ENCODE peak calls at places on chromosomes 11 and 22, in ten cellular contexts. D, V, I, P, C, G, R, J, T and B are unnamed samples.
A peak's percentile ranks its signal among the peaks of the same experiment; 100 is the strongest.

GRCh38 chr22:50218153-50218995 is 17.6 kb downstream of the SELENOO start:
- DNase-seq in T (no peak), D (no peak), C (no peak), R (no peak), G (peak; percentile 38), J (peak; percentile 47), I (no peak), V (no peak), P (no peak), B (no peak)

GRCh38 chr11:123628936-123629683 is 25.3 kb downstream of the SCN3B start:
- DNase-seq in I (no peak), R (peak; percentile 65), V (peak; percentile 33), C (peak; percentile 93), T (peak; percentile 87), P (peak; percentile 31), G (peak; percentile 68), D (no peak), J (no peak), B (no peak)

GRCh38 chr22:33984211-33984610 is 63.9 kb upstream of the LARGE1 start:
- DNase-seq in J (no peak), P (no peak), C (no peak), R (no peak), I (no peak), V (no peak), D (no peak), T (no peak), G (no peak), B (no peak)

GRCh38 chr11:47571895-47572294 is 6.5 kb downstream of the PTPMT1 start:
- DNase-seq in P (peak; percentile 62), I (peak; percentile 29), G (no peak), D (no peak), C (peak; percentile 54), T (no peak), V (no peak), R (no peak), J (no peak), B (no peak)

GRCh38 chr11:76770642-76771445 is 12.3 kb upstream of the TSKU start:
- DNase-seq in D (no peak), J (no peak), C (peak; percentile 89), G (no peak), V (peak; percentile 97), P (peak; percentile 94), R (peak; percentile 71), T (no peak), I (peak; percentile 98), B (peak; percentile 73)

GRCh38 chr11:95375881-95376280 is 144.9 kb upstream of the SESN3 start:
- DNase-seq in P (peak; percentile 98), G (no peak), J (no peak), C (peak; percentile 95), D (no peak), V (peak; percentile 8), T (no peak), I (peak; percentile 95), R (no peak), B (no peak)

GRCh38 chr11:67288452-67289225 is 464 bp upstream of the ANKRD13D start:
- DNase-seq in R (peak; percentile 89), T (peak; percentile 88), C (peak; percentile 90), P (peak; percentile 90), I (peak; percentile 89), D (peak; percentile 54), J (peak; percentile 96), G (peak; percentile 83), V (peak; percentile 66), B (peak; percentile 87)

GRCh38 chr22:23754220-23754919 is at the start of gene VPREB3:
- DNase-seq in I (no peak), C (no peak), V (no peak), R (no peak), D (no peak), T (no peak), G (no peak), P (no peak), J (no peak), B (no peak)

GRCh38 chr22:44603774-44604173 is 98.2 kb upstream of the PRR5 start:
- DNase-seq in I (no peak), V (no peak), C (no peak), G (no peak), J (no peak), P (no peak), D (no peak), T (no peak), R (no peak), B (no peak)

GRCh38 chr11:64880240-64881001 is 2.0 kb upstream of the EHD1 start:
- DNase-seq in I (no peak), P (no peak), C (no peak), T (no peak), D (no peak), R (peak; percentile 57), G (no peak), J (no peak), V (no peak), B (no peak)

GRCh38 chr11:110587972-110588371 is 124.3 kb downstream of the ARHGAP20 start:
- DNase-seq in V (no peak), T (no peak), D (no peak), C (no peak), R (no peak), P (no peak), G (no peak), I (no peak), J (no peak), B (no peak)

GRCh38 chr11:40986320-40986719 is 473.1 kb downstream of the LRRC4C start:
- DNase-seq in I (no peak), P (no peak), G (no peak), C (no peak), J (no peak), T (no peak), D (no peak), R (no peak), V (no peak), B (no peak)

GRCh38 chr11:105111145-105111944 is 28.2 kb downstream of the CARD18 start:
- DNase-seq in V (no peak), C (no peak), I (no peak), P (no peak), T (no peak), G (no peak), D (no peak), R (no peak), J (no peak), B (no peak)

GRCh38 chr11:43689167-43689566 is 8.6 kb downstream of the HSD17B12 start:
- DNase-seq in D (no peak), C (no peak), I (no peak), P (no peak), J (no peak), V (no peak), T (no peak), G (no peak), R (no peak), B (no peak)

GRCh38 chr11:13440100-13440855 is 22.7 kb downstream of the BTBD10 start:
- DNase-seq in J (no peak), G (peak; percentile 68), V (peak; percentile 80), D (peak; percentile 3), T (peak; percentile 17), I (peak; percentile 93), P (peak; percentile 92), C (peak; percentile 95), R (no peak), B (no peak)

GRCh38 chr11:5069272-5069671 is at the start of gene OR52E1:
- DNase-seq in C (no peak), T (no peak), V (no peak), D (no peak), J (no peak), R (no peak), P (no peak), G (no peak), I (no peak), B (no peak)

GRCh38 chr11:45847908-45848316 is 637 bp downstream of the CRY2 start:
- DNase-seq in R (peak; percentile 71), P (peak; percentile 76), C (peak; percentile 77), T (peak; percentile 49), I (peak; percentile 55), J (peak; percentile 75), V (no peak), G (peak; percentile 23), D (no peak), B (peak; percentile 87)

DNA sequence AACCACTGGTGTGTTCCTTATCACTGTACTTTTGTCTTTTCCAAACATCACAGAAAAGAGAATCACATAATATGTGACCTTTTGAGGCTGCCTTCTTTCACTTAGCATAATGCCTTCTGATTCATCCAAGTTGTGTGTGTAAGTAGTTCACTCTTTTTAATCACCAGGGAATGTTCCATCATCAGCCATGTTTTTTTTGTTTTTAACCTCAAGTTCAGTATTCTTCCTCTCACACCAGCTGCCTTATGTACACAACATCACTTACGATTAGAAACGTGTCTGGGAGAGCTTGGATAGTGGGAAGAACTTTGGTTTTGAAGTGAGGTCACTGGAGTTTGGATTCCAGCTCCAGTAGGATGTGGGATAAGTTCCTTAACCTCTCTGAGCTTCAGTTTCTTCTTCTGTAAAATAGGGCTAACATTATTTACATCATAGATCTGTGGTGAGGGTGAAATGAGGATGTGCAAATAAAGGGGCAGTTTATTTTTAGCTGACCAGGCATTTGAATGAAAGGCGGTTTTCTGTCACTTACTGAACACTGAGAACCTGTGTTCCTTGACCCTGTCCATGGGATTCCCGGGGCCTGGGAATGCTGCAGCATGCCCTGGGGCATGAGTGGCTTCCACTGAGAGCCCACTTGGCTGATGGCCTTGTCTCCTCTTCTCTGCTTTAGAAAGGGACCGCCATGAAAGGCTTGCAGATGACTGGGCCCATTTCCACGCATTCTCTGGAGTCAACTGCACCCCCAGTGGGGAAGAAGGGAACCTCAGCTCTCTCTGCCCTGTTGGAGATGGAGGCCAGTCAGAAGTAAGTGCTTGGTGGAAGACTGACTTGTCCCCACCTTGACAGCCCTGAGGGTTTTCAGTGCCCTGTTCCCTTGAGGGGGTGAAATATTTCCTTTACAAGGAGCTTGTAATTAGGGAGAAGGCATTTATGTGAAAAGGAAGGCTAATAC is 92.6 kb downstream of the DEPDC5 start:
- DNase-seq in T (no peak), R (no peak), V (peak; percentile 68), I (peak; percentile 72), C (peak; percentile 57), D (no peak), P (no peak), G (no peak), J (no peak), B (no peak)
- TF ChIP-seq CTCF in T (peak; percentile 14), R (peak; percentile 16), V (peak; percentile 33), I (peak; percentile 38), C (peak; percentile 29), D (peak; percentile 60), P (peak; percentile 29), G (peak; percentile 24), J (peak; percentile 21), B (no peak)

GRCh38 chr11:8101421-8101820 is 20.4 kb downstream of the TUB start:
- DNase-seq in V (no peak), G (no peak), R (no peak), T (no peak), J (no peak), C (no peak), P (no peak), D (no peak), I (no peak), B (no peak)
- H3K4me3 ChIP-seq in V (no peak overlapping the region), G (no peak overlapping the region), R (no peak overlapping the region), T (no peak overlapping the region), J (no peak overlapping the region), C (no peak overlapping the region), P (no peak overlapping the region), D (no peak overlapping the region), I (no peak overlapping the region), B (no peak overlapping the region)

GRCh38 chr11:114258696-114259095 is 37.5 kb upstream of the NNMT start:
- DNase-seq in P (no peak), I (no peak), D (no peak), V (no peak), T (no peak), G (no peak), J (peak; percentile 63), R (no peak), C (no peak), B (no peak)
- TF ChIP-seq CTCF in P (no peak), I (no peak), D (no peak), V (no peak), T (no peak), G (no peak), J (no peak), R (no peak), C (no peak), B (no peak)

GRCh38 chr22:42437488-42438292 is 5.5 kb upstream of the NFAM1 start:
- DNase-seq in I (peak; percentile 13), V (no peak), T (peak; percentile 76), P (peak; percentile 18), C (peak; percentile 47), G (peak; percentile 81), J (peak; percentile 84), R (peak; percentile 82), D (peak; percentile 51), B (peak; percentile 56)
- H3K4me3 ChIP-seq in I (peak overlapping the region; percentile 46), V (peak overlapping the region; percentile 57), T (peak overlapping the region; percentile 49), P (peak overlapping the region; percentile 58), C (peak overlapping the region; percentile 62), G (peak overlapping the region; percentile 48), J (peak overlapping the region; percentile 55), R (peak overlapping the region; percentile 55), D (peak overlapping the region; percentile 49), B (no peak overlapping the region)